ENCODE peak calls at places on chromosomes 2 and 18, in four cellular contexts. W is dorsolateral prefrontal cortex, R is SHP77, L is H54. P is an unnamed sample.

GRCh38 chr2:18566145-18566544 is 5.7 kb upstream of the RDH14 start:
- DNase-seq in W (no peak), R (no peak), L (no peak), P (no peak)

GRCh38 chr2:191593622-191594416 is 84.1 kb upstream of the NABP1 start:
- DNase-seq in W (no peak), R (no peak), L (peak), P (no peak)

GRCh38 chr2:238974510-238975166 is 126.8 kb downstream of the TWIST2 start:
- DNase-seq in W (peak), R (peak), L (peak), P (no peak)

GRCh38 chr18:55179460-55180195 is 220.4 kb upstream of the CCDC68 start:
- DNase-seq in W (no peak), R (no peak), L (no peak), P (no peak)

GRCh38 chr18:573385-573784 is 6.8 kb upstream of the CETN1 start:
- DNase-seq in W (no peak), R (no peak), L (no peak), P (no peak)

GRCh38 chr2:133787651-133788050 is 219.4 kb upstream of the NCKAP5 start:
- DNase-seq in W (no peak), R (no peak), L (no peak), P (no peak)

GRCh38 chr18:9696112-9696511 is 12.0 kb upstream of the RAB31 start:
- DNase-seq in W (no peak), R (no peak), L (no peak), P (no peak)

GRCh38 chr2:240912878-240913809 is 7.0 kb downstream of the CROCC2 start:
- DNase-seq in W (no peak), R (no peak), L (no peak), P (no peak)

GRCh38 chr2:42021490-42021889 is 26.3 kb upstream of the PKDCC start:
- DNase-seq in W (no peak), R (no peak), L (no peak), P (no peak)

GRCh38 chr18:23573948-23574431 is 12.3 kb downstream of the NPC1 start:
- DNase-seq in W (no peak), R (no peak), L (peak), P (no peak)

GRCh38 chr2:50490991-50491390 is 540.9 kb downstream of the NRXN1 start:
- DNase-seq in W (no peak), R (no peak), L (no peak), P (no peak)

GRCh38 chr18:12652861-12653401 is 5.0 kb downstream of the SPIRE1 start:
- DNase-seq in W (no peak), R (no peak), L (peak), P (no peak)

GRCh38 chr18:78862395-78862794 is 117.2 kb upstream of the SALL3 start:
- DNase-seq in W (no peak), R (no peak), L (no peak), P (no peak)

GRCh38 chr2:29011650-29012060 is 30.6 kb downstream of the TOGARAM2 start:
- DNase-seq in W (no peak), R (peak), L (no peak), P (peak)

GRCh38 chr2:160014227-160014626 is 48.2 kb downstream of the PLA2R1 start:
- DNase-seq in W (no peak), R (no peak), L (no peak), P (no peak)

GRCh38 chr18:10081477-10081876 is 167.7 kb downstream of the VAPA start:
- DNase-seq in W (no peak), R (no peak), L (no peak), P (no peak)

GRCh38 chr2:112706170-112706664 is 14.6 kb upstream of the NT5DC4 start:
- DNase-seq in W (no peak), R (no peak), L (no peak), P (no peak)

GRCh38 chr2:14752294-14752693 is 119.8 kb downstream of the LRATD1 start:
- DNase-seq in W (peak), R (peak), L (no peak), P (no peak)

GRCh38 chr18:8982416-8983183 is 119.9 kb upstream of the NDUFV2 start:
- DNase-seq in W (peak), R (peak), L (no peak), P (peak)

GRCh38 chr2:108583903-108584520 is 49.7 kb downstream of the LIMS1 start:
- DNase-seq in W (peak), R (peak), L (peak), P (peak)

GRCh38 chr2:41414486-41415230 is 633.2 kb upstream of the PKDCC start:
- DNase-seq in W (no peak), R (peak), L (peak), P (peak)